ENCODE peak calls at places on chromosomes 12 and 14, in eight cellular contexts. One of them, this sample, is unnamed.

GRCh38 chr14:68947802-68948201 is 31.3 kb downstream of the ACTN1 start:
- DNase-seq in A549: peak
- DNase-seq in lower leg skin: peak
- DNase-seq in endothelial cell of umbilical vein: no peak
- DNase-seq in sigmoid colon: peak
- DNase-seq in GM12892: no peak
- DNase-seq in thyroid gland: no peak
- DNase-seq in tibial nerve: peak
- DNase-seq in this sample: no peak

GRCh38 chr12:25723286-25723685 is 170.2 kb upstream of the LMNTD1 start:
- DNase-seq in A549: no peak
- DNase-seq in lower leg skin: no peak
- DNase-seq in endothelial cell of umbilical vein: no peak
- DNase-seq in sigmoid colon: no peak
- DNase-seq in GM12892: no peak
- DNase-seq in thyroid gland: no peak
- DNase-seq in tibial nerve: no peak
- DNase-seq in this sample: no peak

GRCh38 chr12:103303484-103303883 is 192.3 kb downstream of the C12orf42 start:
- DNase-seq in A549: no peak
- DNase-seq in lower leg skin: no peak
- DNase-seq in endothelial cell of umbilical vein: no peak
- DNase-seq in sigmoid colon: no peak
- DNase-seq in GM12892: no peak
- DNase-seq in thyroid gland: no peak
- DNase-seq in tibial nerve: no peak
- DNase-seq in this sample: no peak

GRCh38 chr12:22525426-22525825 is 18.9 kb downstream of the C2CD5 start:
- DNase-seq in A549: no peak
- DNase-seq in lower leg skin: no peak
- DNase-seq in endothelial cell of umbilical vein: peak
- DNase-seq in sigmoid colon: no peak
- DNase-seq in GM12892: no peak
- DNase-seq in thyroid gland: no peak
- DNase-seq in tibial nerve: no peak
- DNase-seq in this sample: no peak

GRCh38 chr12:113831016-113831415 is 135.1 kb downstream of the RBM19 start:
- DNase-seq in A549: no peak
- DNase-seq in lower leg skin: no peak
- DNase-seq in endothelial cell of umbilical vein: peak
- DNase-seq in sigmoid colon: no peak
- DNase-seq in GM12892: no peak
- DNase-seq in thyroid gland: no peak
- DNase-seq in tibial nerve: no peak
- DNase-seq in this sample: no peak

GRCh38 chr12:47276253-47277070 is 196.7 kb upstream of the AMIGO2 start:
- DNase-seq in A549: peak
- DNase-seq in lower leg skin: peak
- DNase-seq in endothelial cell of umbilical vein: peak
- DNase-seq in sigmoid colon: no peak
- DNase-seq in GM12892: peak
- DNase-seq in thyroid gland: peak
- DNase-seq in tibial nerve: no peak
- DNase-seq in this sample: no peak

GRCh38 chr14:104280902-104281767 is 142.7 kb downstream of the KIF26A start:
- DNase-seq in A549: no peak
- DNase-seq in lower leg skin: no peak
- DNase-seq in endothelial cell of umbilical vein: no peak
- DNase-seq in sigmoid colon: no peak
- DNase-seq in GM12892: no peak
- DNase-seq in thyroid gland: peak
- DNase-seq in tibial nerve: no peak
- DNase-seq in this sample: peak

GRCh38 chr12:1618489-1618888 is 10.5 kb upstream of the WNT5B start:
- DNase-seq in A549: no peak
- DNase-seq in lower leg skin: no peak
- DNase-seq in endothelial cell of umbilical vein: peak
- DNase-seq in sigmoid colon: no peak
- DNase-seq in GM12892: no peak
- DNase-seq in thyroid gland: no peak
- DNase-seq in tibial nerve: no peak
- DNase-seq in this sample: no peak

GRCh38 chr14:26121181-26121580 is 476.7 kb downstream of the NOVA1 start:
- DNase-seq in A549: no peak
- DNase-seq in lower leg skin: no peak
- DNase-seq in endothelial cell of umbilical vein: peak
- DNase-seq in sigmoid colon: no peak
- DNase-seq in GM12892: no peak
- DNase-seq in thyroid gland: no peak
- DNase-seq in tibial nerve: no peak
- DNase-seq in this sample: no peak

GRCh38 chr12:60394680-60395079 is 798.9 kb downstream of the SLC16A7 start:
- DNase-seq in A549: no peak
- DNase-seq in lower leg skin: no peak
- DNase-seq in endothelial cell of umbilical vein: peak
- DNase-seq in sigmoid colon: no peak
- DNase-seq in GM12892: no peak
- DNase-seq in thyroid gland: no peak
- DNase-seq in tibial nerve: no peak
- DNase-seq in this sample: no peak

GRCh38 chr12:124381454-124382207 is 86.7 kb downstream of the RFLNA start:
- DNase-seq in A549: peak
- DNase-seq in lower leg skin: peak
- DNase-seq in endothelial cell of umbilical vein: peak
- DNase-seq in sigmoid colon: peak
- DNase-seq in GM12892: no peak
- DNase-seq in thyroid gland: peak
- DNase-seq in tibial nerve: peak
- DNase-seq in this sample: peak

GRCh38 chr12:84077692-84078091 is 834.9 kb downstream of the SLC6A15 start:
- DNase-seq in A549: no peak
- DNase-seq in lower leg skin: no peak
- DNase-seq in endothelial cell of umbilical vein: no peak
- DNase-seq in sigmoid colon: no peak
- DNase-seq in GM12892: no peak
- DNase-seq in thyroid gland: no peak
- DNase-seq in tibial nerve: no peak
- DNase-seq in this sample: no peak

GRCh38 chr14:77889971-77890442 is 90.1 kb downstream of the ADCK1 start:
- DNase-seq in A549: no peak
- DNase-seq in lower leg skin: no peak
- DNase-seq in endothelial cell of umbilical vein: no peak
- DNase-seq in sigmoid colon: no peak
- DNase-seq in GM12892: no peak
- DNase-seq in thyroid gland: no peak
- DNase-seq in tibial nerve: no peak
- DNase-seq in this sample: no peak

GRCh38 chr14:103067231-103067954 is 10.0 kb upstream of the CDC42BPB start:
- DNase-seq in A549: peak
- DNase-seq in lower leg skin: no peak
- DNase-seq in endothelial cell of umbilical vein: no peak
- DNase-seq in sigmoid colon: peak
- DNase-seq in GM12892: no peak
- DNase-seq in thyroid gland: peak
- DNase-seq in tibial nerve: no peak
- DNase-seq in this sample: peak

GRCh38 chr14:22982477-22983245 is at the start of gene AJUBA:
- DNase-seq in A549: peak
- DNase-seq in lower leg skin: peak
- DNase-seq in endothelial cell of umbilical vein: peak
- DNase-seq in sigmoid colon: peak
- DNase-seq in GM12892: peak
- DNase-seq in thyroid gland: peak
- DNase-seq in tibial nerve: peak
- DNase-seq in this sample: peak
- TF ChIP-seq POLR2A in A549: peak
- TF ChIP-seq POLR2A in lower leg skin: no peak
- TF ChIP-seq POLR2A in endothelial cell of umbilical vein: peak
- TF ChIP-seq POLR2A in sigmoid colon: peak
- TF ChIP-seq POLR2A in GM12892: no peak
- TF ChIP-seq POLR2A in thyroid gland: peak
- TF ChIP-seq POLR2A in tibial nerve: no peak
- TF ChIP-seq POLR2A in this sample: no peak

DNA sequence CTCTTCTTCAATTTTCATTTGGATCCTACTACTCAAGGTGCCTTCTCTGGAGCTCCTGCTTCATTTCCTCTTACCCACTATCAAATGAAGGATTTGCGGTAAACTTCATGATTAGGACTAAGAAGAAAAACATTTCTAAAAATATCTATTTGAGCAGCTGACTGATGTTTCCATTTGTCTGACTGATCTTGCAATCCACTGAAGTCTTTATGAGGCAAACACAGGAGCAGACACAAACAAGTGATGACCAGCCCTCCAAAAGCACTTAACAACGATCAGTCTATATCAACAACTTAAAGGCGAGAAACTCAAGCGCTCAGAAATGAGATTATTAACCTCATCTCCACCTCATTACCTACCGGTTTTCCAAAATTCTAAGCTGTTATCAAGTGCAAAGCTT is 26.2 kb downstream of the OSBPL8 start:
- DNase-seq in A549: no peak
- DNase-seq in lower leg skin: no peak
- DNase-seq in endothelial cell of umbilical vein: no peak
- DNase-seq in sigmoid colon: no peak
- DNase-seq in GM12892: no peak
- DNase-seq in thyroid gland: no peak
- DNase-seq in tibial nerve: no peak
- DNase-seq in this sample: no peak
- TF ChIP-seq POLR2A in A549: no peak
- TF ChIP-seq POLR2A in lower leg skin: no peak
- TF ChIP-seq POLR2A in endothelial cell of umbilical vein: no peak
- TF ChIP-seq POLR2A in sigmoid colon: no peak
- TF ChIP-seq POLR2A in GM12892: no peak
- TF ChIP-seq POLR2A in thyroid gland: no peak
- TF ChIP-seq POLR2A in tibial nerve: no peak
- TF ChIP-seq POLR2A in this sample: no peak

GRCh38 chr14:91509878-91510170 is 286 bp downstream of the PPP4R3A start:
- DNase-seq in A549: no peak
- DNase-seq in lower leg skin: no peak
- DNase-seq in endothelial cell of umbilical vein: no peak
- DNase-seq in sigmoid colon: no peak
- DNase-seq in GM12892: no peak
- DNase-seq in thyroid gland: no peak
- DNase-seq in tibial nerve: no peak
- DNase-seq in this sample: no peak

GRCh38 chr14:91510171-91511013 is at the start of gene PPP4R3A:
- DNase-seq in A549: peak
- DNase-seq in lower leg skin: peak
- DNase-seq in endothelial cell of umbilical vein: peak
- DNase-seq in sigmoid colon: peak
- DNase-seq in GM12892: peak
- DNase-seq in thyroid gland: peak
- DNase-seq in tibial nerve: peak
- DNase-seq in this sample: peak

GRCh38 chr14:91511014-91511466 is 930 bp upstream of the PPP4R3A start:
- DNase-seq in A549: peak
- DNase-seq in lower leg skin: no peak
- DNase-seq in endothelial cell of umbilical vein: no peak
- DNase-seq in sigmoid colon: no peak
- DNase-seq in GM12892: no peak
- DNase-seq in thyroid gland: no peak
- DNase-seq in tibial nerve: no peak
- DNase-seq in this sample: no peak

GRCh38 chr14:91508105-91508504 is 2.0 kb downstream of the PPP4R3A start:
- DNase-seq in A549: no peak
- DNase-seq in lower leg skin: no peak
- DNase-seq in endothelial cell of umbilical vein: no peak
- DNase-seq in sigmoid colon: no peak
- DNase-seq in GM12892: no peak
- DNase-seq in thyroid gland: no peak
- DNase-seq in tibial nerve: no peak
- DNase-seq in this sample: no peak

DNA sequence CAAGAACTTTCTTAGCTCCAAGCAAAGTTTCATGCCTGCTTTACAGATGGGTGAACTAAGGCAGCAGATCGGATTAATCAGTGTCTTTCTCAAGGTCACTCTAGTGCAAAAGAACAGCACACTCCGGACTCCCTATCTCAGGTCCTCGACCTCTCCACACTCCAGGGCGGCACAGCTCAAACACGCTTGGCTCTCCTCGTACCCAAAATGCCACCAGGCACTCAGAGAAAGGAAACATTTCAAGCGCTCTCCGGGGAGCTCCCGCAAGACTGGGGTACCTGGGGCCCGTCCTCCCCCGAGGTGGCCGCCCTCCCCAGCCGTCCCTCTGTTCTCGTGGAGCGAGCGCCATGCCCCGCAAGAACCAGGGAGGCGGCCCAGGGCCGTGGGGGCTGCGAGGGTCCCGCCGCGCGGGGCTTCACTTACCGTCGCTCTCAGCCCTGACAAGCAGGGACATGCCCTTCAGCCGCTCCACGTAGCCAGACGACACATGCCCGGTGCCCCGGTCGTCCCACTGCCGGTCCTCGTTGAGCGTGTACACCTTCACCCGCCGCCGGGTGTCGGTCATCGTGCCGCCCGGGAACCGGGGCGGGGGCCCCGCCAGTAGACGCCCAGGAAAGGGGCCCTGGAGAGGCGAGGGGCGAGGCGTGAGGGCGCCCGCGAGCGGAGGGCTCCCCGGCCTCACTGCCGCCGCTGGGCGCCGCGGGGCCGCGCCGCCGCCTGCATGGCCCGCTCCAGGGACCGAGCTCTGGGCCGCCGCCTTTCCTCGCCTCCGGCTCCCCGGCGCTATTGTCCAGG is 830 bp downstream of the PPP4R3A start:
- DNase-seq in A549: peak
- DNase-seq in lower leg skin: peak
- DNase-seq in endothelial cell of umbilical vein: peak
- DNase-seq in sigmoid colon: peak
- DNase-seq in GM12892: peak
- DNase-seq in thyroid gland: peak
- DNase-seq in tibial nerve: no peak
- DNase-seq in this sample: no peak
- TF ChIP-seq POLR2A in A549: no peak
- TF ChIP-seq POLR2A in lower leg skin: no peak
- TF ChIP-seq POLR2A in endothelial cell of umbilical vein: no peak
- TF ChIP-seq POLR2A in sigmoid colon: no peak
- TF ChIP-seq POLR2A in GM12892: peak
- TF ChIP-seq POLR2A in thyroid gland: no peak
- TF ChIP-seq POLR2A in tibial nerve: no peak
- TF ChIP-seq POLR2A in this sample: no peak

GRCh38 chr12:66301944-66302826 is at the start of gene HELB:
- DNase-seq in A549: peak
- DNase-seq in lower leg skin: peak
- DNase-seq in endothelial cell of umbilical vein: peak
- DNase-seq in sigmoid colon: peak
- DNase-seq in GM12892: peak
- DNase-seq in thyroid gland: peak
- DNase-seq in tibial nerve: peak
- DNase-seq in this sample: peak
- TF ChIP-seq POLR2A in A549: peak
- TF ChIP-seq POLR2A in lower leg skin: no peak
- TF ChIP-seq POLR2A in endothelial cell of umbilical vein: peak
- TF ChIP-seq POLR2A in sigmoid colon: no peak
- TF ChIP-seq POLR2A in GM12892: peak
- TF ChIP-seq POLR2A in thyroid gland: no peak
- TF ChIP-seq POLR2A in tibial nerve: no peak
- TF ChIP-seq POLR2A in this sample: peak

This sample was measured in suprapubic skin.